ENCODE peak calls at places on chromosomes 6 and 20, in six cellular contexts. One of them, this sample, is unnamed.
A peak's percentile ranks its signal among the peaks of the same experiment; 100 is the strongest.

GRCh38 chr20:33423141-33423834 is 20.3 kb downstream of the SNTA1 start:
- ATAC-seq in pancreas: no peak
- ATAC-seq in gastrocnemius medialis: peak; percentile 73
- ATAC-seq in activated CD8-positive, alpha-beta memory T cell treated with anti-CD3 and anti-CD28 coated beads, Interleukin-2, amount 10 ng/mL, durations not matched to agents 7 days and 5 days: no peak
- ATAC-seq in naive thymus-derived CD8-positive, alpha-beta T cell: no peak
- ATAC-seq in GM12878: no peak
- ATAC-seq in this sample: no peak

GRCh38 chr20:17835240-17835940 is 133.2 kb downstream of the SNX5 start:
- ATAC-seq in pancreas: peak; percentile 48
- ATAC-seq in gastrocnemius medialis: peak; percentile 67
- ATAC-seq in activated CD8-positive, alpha-beta memory T cell treated with anti-CD3 and anti-CD28 coated beads, Interleukin-2, amount 10 ng/mL, durations not matched to agents 7 days and 5 days: no peak
- ATAC-seq in naive thymus-derived CD8-positive, alpha-beta T cell: no peak
- ATAC-seq in GM12878: no peak
- ATAC-seq in this sample: no peak

GRCh38 chr6:33297406-33297955 is 1.3 kb downstream of the RGL2 start:
- ATAC-seq in pancreas: peak; percentile 49
- ATAC-seq in gastrocnemius medialis: peak; percentile 0
- ATAC-seq in activated CD8-positive, alpha-beta memory T cell treated with anti-CD3 and anti-CD28 coated beads, Interleukin-2, amount 10 ng/mL, durations not matched to agents 7 days and 5 days: no peak
- ATAC-seq in naive thymus-derived CD8-positive, alpha-beta T cell: no peak
- ATAC-seq in GM12878: peak; percentile 30
- ATAC-seq in this sample: no peak

GRCh38 chr6:136108591-136108990 is 141.5 kb downstream of the MTFR2 start:
- ATAC-seq in pancreas: no peak
- ATAC-seq in gastrocnemius medialis: no peak
- ATAC-seq in activated CD8-positive, alpha-beta memory T cell treated with anti-CD3 and anti-CD28 coated beads, Interleukin-2, amount 10 ng/mL, durations not matched to agents 7 days and 5 days: no peak
- ATAC-seq in naive thymus-derived CD8-positive, alpha-beta T cell: no peak
- ATAC-seq in GM12878: no peak
- ATAC-seq in this sample: no peak

GRCh38 chr20:3935295-3935955 is 46.2 kb downstream of the PANK2 start:
- ATAC-seq in pancreas: no peak
- ATAC-seq in gastrocnemius medialis: peak; percentile 84
- ATAC-seq in activated CD8-positive, alpha-beta memory T cell treated with anti-CD3 and anti-CD28 coated beads, Interleukin-2, amount 10 ng/mL, durations not matched to agents 7 days and 5 days: no peak
- ATAC-seq in naive thymus-derived CD8-positive, alpha-beta T cell: no peak
- ATAC-seq in GM12878: no peak
- ATAC-seq in this sample: no peak

GRCh38 chr6:99185525-99185924 is 163.9 kb downstream of the FAXC start:
- ATAC-seq in pancreas: no peak
- ATAC-seq in gastrocnemius medialis: no peak
- ATAC-seq in activated CD8-positive, alpha-beta memory T cell treated with anti-CD3 and anti-CD28 coated beads, Interleukin-2, amount 10 ng/mL, durations not matched to agents 7 days and 5 days: no peak
- ATAC-seq in naive thymus-derived CD8-positive, alpha-beta T cell: no peak
- ATAC-seq in GM12878: no peak
- ATAC-seq in this sample: no peak

GRCh38 chr6:137102851-137103492 is 58.2 kb upstream of the IL20RA start:
- ATAC-seq in pancreas: no peak
- ATAC-seq in gastrocnemius medialis: no peak
- ATAC-seq in activated CD8-positive, alpha-beta memory T cell treated with anti-CD3 and anti-CD28 coated beads, Interleukin-2, amount 10 ng/mL, durations not matched to agents 7 days and 5 days: peak; percentile 69
- ATAC-seq in naive thymus-derived CD8-positive, alpha-beta T cell: peak; percentile 68
- ATAC-seq in GM12878: peak; percentile 82
- ATAC-seq in this sample: peak; percentile 90

GRCh38 chr6:138526822-138527235 is 27.5 kb upstream of the NHSL1 start:
- ATAC-seq in pancreas: peak; percentile 62
- ATAC-seq in gastrocnemius medialis: no peak
- ATAC-seq in activated CD8-positive, alpha-beta memory T cell treated with anti-CD3 and anti-CD28 coated beads, Interleukin-2, amount 10 ng/mL, durations not matched to agents 7 days and 5 days: no peak
- ATAC-seq in naive thymus-derived CD8-positive, alpha-beta T cell: no peak
- ATAC-seq in GM12878: no peak
- ATAC-seq in this sample: no peak

GRCh38 chr6:121837545-121838229 is 402.2 kb downstream of the GJA1 start:
- ATAC-seq in pancreas: no peak
- ATAC-seq in gastrocnemius medialis: no peak
- ATAC-seq in activated CD8-positive, alpha-beta memory T cell treated with anti-CD3 and anti-CD28 coated beads, Interleukin-2, amount 10 ng/mL, durations not matched to agents 7 days and 5 days: no peak
- ATAC-seq in naive thymus-derived CD8-positive, alpha-beta T cell: no peak
- ATAC-seq in GM12878: no peak
- ATAC-seq in this sample: no peak

GRCh38 chr20:57047281-57048026 is 219.0 kb downstream of the BMP7 start:
- ATAC-seq in pancreas: no peak
- ATAC-seq in gastrocnemius medialis: no peak
- ATAC-seq in activated CD8-positive, alpha-beta memory T cell treated with anti-CD3 and anti-CD28 coated beads, Interleukin-2, amount 10 ng/mL, durations not matched to agents 7 days and 5 days: no peak
- ATAC-seq in naive thymus-derived CD8-positive, alpha-beta T cell: no peak
- ATAC-seq in GM12878: peak; percentile 70
- ATAC-seq in this sample: no peak

GRCh38 chr20:35468671-35469334 is 13.4 kb downstream of the CEP250 start:
- ATAC-seq in pancreas: no peak
- ATAC-seq in gastrocnemius medialis: no peak
- ATAC-seq in activated CD8-positive, alpha-beta memory T cell treated with anti-CD3 and anti-CD28 coated beads, Interleukin-2, amount 10 ng/mL, durations not matched to agents 7 days and 5 days: no peak
- ATAC-seq in naive thymus-derived CD8-positive, alpha-beta T cell: no peak
- ATAC-seq in GM12878: no peak
- ATAC-seq in this sample: no peak

GRCh38 chr6:39111280-39111679 is 3.7 kb downstream of the SAYSD1 start:
- ATAC-seq in pancreas: no peak
- ATAC-seq in gastrocnemius medialis: no peak
- ATAC-seq in activated CD8-positive, alpha-beta memory T cell treated with anti-CD3 and anti-CD28 coated beads, Interleukin-2, amount 10 ng/mL, durations not matched to agents 7 days and 5 days: no peak
- ATAC-seq in naive thymus-derived CD8-positive, alpha-beta T cell: no peak
- ATAC-seq in GM12878: no peak
- ATAC-seq in this sample: peak; percentile 20

GRCh38 chr6:80132942-80133517 is 26.6 kb downstream of the BCKDHB start:
- ATAC-seq in pancreas: peak; percentile 48
- ATAC-seq in gastrocnemius medialis: peak; percentile 60
- ATAC-seq in activated CD8-positive, alpha-beta memory T cell treated with anti-CD3 and anti-CD28 coated beads, Interleukin-2, amount 10 ng/mL, durations not matched to agents 7 days and 5 days: no peak
- ATAC-seq in naive thymus-derived CD8-positive, alpha-beta T cell: no peak
- ATAC-seq in GM12878: no peak
- ATAC-seq in this sample: no peak

GRCh38 chr6:36345681-36346417 is 9.2 kb upstream of the BNIP5 start:
- ATAC-seq in pancreas: peak; percentile 7
- ATAC-seq in gastrocnemius medialis: no peak
- ATAC-seq in activated CD8-positive, alpha-beta memory T cell treated with anti-CD3 and anti-CD28 coated beads, Interleukin-2, amount 10 ng/mL, durations not matched to agents 7 days and 5 days: no peak
- ATAC-seq in naive thymus-derived CD8-positive, alpha-beta T cell: no peak
- ATAC-seq in GM12878: no peak
- ATAC-seq in this sample: no peak

GRCh38 chr20:64224344-64225165 is 31.0 kb upstream of the PCMTD2 start:
- ATAC-seq in pancreas: peak; percentile 63
- ATAC-seq in gastrocnemius medialis: no peak
- ATAC-seq in activated CD8-positive, alpha-beta memory T cell treated with anti-CD3 and anti-CD28 coated beads, Interleukin-2, amount 10 ng/mL, durations not matched to agents 7 days and 5 days: no peak
- ATAC-seq in naive thymus-derived CD8-positive, alpha-beta T cell: no peak
- ATAC-seq in GM12878: no peak
- ATAC-seq in this sample: peak; percentile 75

GRCh38 chr20:1119128-1119505 is 715 bp downstream of the PSMF1 start:
- ATAC-seq in pancreas: peak; percentile 2
- ATAC-seq in gastrocnemius medialis: no peak
- ATAC-seq in activated CD8-positive, alpha-beta memory T cell treated with anti-CD3 and anti-CD28 coated beads, Interleukin-2, amount 10 ng/mL, durations not matched to agents 7 days and 5 days: no peak
- ATAC-seq in naive thymus-derived CD8-positive, alpha-beta T cell: no peak
- ATAC-seq in GM12878: peak; percentile 5
- ATAC-seq in this sample: peak; percentile 46

GRCh38 chr20:44104807-44105517 is 82.0 kb downstream of the JPH2 start:
- ATAC-seq in pancreas: no peak
- ATAC-seq in gastrocnemius medialis: peak; percentile 93
- ATAC-seq in activated CD8-positive, alpha-beta memory T cell treated with anti-CD3 and anti-CD28 coated beads, Interleukin-2, amount 10 ng/mL, durations not matched to agents 7 days and 5 days: no peak
- ATAC-seq in naive thymus-derived CD8-positive, alpha-beta T cell: no peak
- ATAC-seq in GM12878: no peak
- ATAC-seq in this sample: no peak

This sample was measured in activated T-helper 17 cell treated with anti-CD3 and anti-CD28 coated beads, Interleukin-2, amount 50 U/mL, for 72 hours.